ENCODE peak calls at places on chromosomes 16 and 17, in ten cellular contexts. C, D, I, V, N, G, Y, J, P and T are unnamed samples.
A peak's percentile ranks its signal among the peaks of the same experiment; 100 is the strongest.

GRCh38 chr16:324451-325334 is 27.8 kb downstream of the AXIN1 start:
- DNase-seq in I (peak; percentile 42), N (no peak), D (peak; percentile 69), P (peak; percentile 57), G (peak; percentile 70), Y (peak; percentile 89), J (no peak), C (no peak), V (no peak), T (no peak)

GRCh38 chr16:74216319-74216718 is 80.3 kb upstream of the PSMD7 start:
- DNase-seq in P (no peak), N (no peak), C (no peak), V (no peak), G (no peak), I (no peak), D (no peak), J (no peak), Y (no peak), T (no peak)

GRCh38 chr17:41530062-41531048 is 2.2 kb upstream of the KRT19 start:
- DNase-seq in V (no peak), G (no peak), C (peak; percentile 86), D (no peak), N (no peak), P (no peak), J (no peak), I (peak; percentile 58), Y (peak; percentile 91), T (no peak)

GRCh38 chr16:70579648-70580630 is 56.3 kb downstream of the SF3B3 start:
- DNase-seq in J (peak; percentile 68), I (peak; percentile 51), V (no peak), P (no peak), D (no peak), C (no peak), G (no peak), Y (peak; percentile 64), N (peak; percentile 63), T (no peak)

GRCh38 chr16:48912360-48912759 is 302.4 kb upstream of the N4BP1 start:
- DNase-seq in V (peak; percentile 8), G (peak; percentile 48), C (no peak), I (no peak), J (no peak), D (no peak), P (no peak), N (no peak), Y (no peak), T (no peak)

GRCh38 chr17:58252141-58252540 is 13.8 kb downstream of the LPO start:
- DNase-seq in Y (no peak), D (no peak), P (no peak), I (no peak), V (no peak), G (no peak), N (no peak), C (no peak), J (no peak), T (no peak)

GRCh38 chr16:87441886-87442580 is 49.9 kb downstream of the MAP1LC3B start:
- DNase-seq in I (no peak), J (no peak), V (no peak), P (no peak), G (no peak), N (no peak), Y (no peak), D (no peak), C (no peak), T (no peak)

GRCh38 chr17:83113792-83114191 is 34.4 kb downstream of the METRNL start:
- DNase-seq in D (no peak), C (no peak), V (no peak), I (no peak), P (no peak), J (peak; percentile 58), Y (no peak), N (no peak), G (no peak), T (no peak)

GRCh38 chr17:45640141-45640850 is 143.8 kb upstream of the CRHR1 start:
- DNase-seq in D (peak; percentile 48), C (peak; percentile 78), I (peak; percentile 68), G (peak; percentile 93), J (peak; percentile 69), V (peak; percentile 34), Y (peak; percentile 69), N (peak; percentile 42), P (peak; percentile 44), T (peak; percentile 69)

GRCh38 chr17:47935961-47936360 is 5.4 kb upstream of the PNPO start:
- DNase-seq in J (no peak), Y (peak; percentile 86), N (no peak), V (no peak), C (peak; percentile 92), D (no peak), I (no peak), P (no peak), G (no peak), T (no peak)

GRCh38 chr17:15220785-15221184 is 44.3 kb downstream of the PMP22 start:
- DNase-seq in G (no peak), Y (no peak), N (no peak), J (no peak), P (no peak), C (no peak), D (no peak), I (no peak), V (no peak), T (no peak)

GRCh38 chr16:71675380-71675779 is 49.1 kb downstream of the PHLPP2 start:
- DNase-seq in I (no peak), D (no peak), V (no peak), N (no peak), Y (no peak), C (no peak), P (no peak), G (no peak), J (no peak), T (no peak)

GRCh38 chr16:2019500-2019899 is at the start of gene NPW:
- DNase-seq in Y (peak; percentile 41), G (peak; percentile 68), J (no peak), I (no peak), V (no peak), P (no peak), N (no peak), C (no peak), D (no peak), T (no peak)

GRCh38 chr17:64572682-64573154 is 65.9 kb downstream of the CEP95 start:
- DNase-seq in V (no peak), N (no peak), P (no peak), D (no peak), C (no peak), J (no peak), I (no peak), Y (peak; percentile 53), G (no peak), T (no peak)

GRCh38 chr16:73172621-73173312 is 124.8 kb upstream of the ZFHX3 start:
- DNase-seq in I (peak; percentile 86), C (no peak), G (peak; percentile 70), N (peak; percentile 71), D (no peak), P (no peak), J (peak; percentile 74), V (no peak), Y (peak; percentile 34), T (no peak)

DNA sequence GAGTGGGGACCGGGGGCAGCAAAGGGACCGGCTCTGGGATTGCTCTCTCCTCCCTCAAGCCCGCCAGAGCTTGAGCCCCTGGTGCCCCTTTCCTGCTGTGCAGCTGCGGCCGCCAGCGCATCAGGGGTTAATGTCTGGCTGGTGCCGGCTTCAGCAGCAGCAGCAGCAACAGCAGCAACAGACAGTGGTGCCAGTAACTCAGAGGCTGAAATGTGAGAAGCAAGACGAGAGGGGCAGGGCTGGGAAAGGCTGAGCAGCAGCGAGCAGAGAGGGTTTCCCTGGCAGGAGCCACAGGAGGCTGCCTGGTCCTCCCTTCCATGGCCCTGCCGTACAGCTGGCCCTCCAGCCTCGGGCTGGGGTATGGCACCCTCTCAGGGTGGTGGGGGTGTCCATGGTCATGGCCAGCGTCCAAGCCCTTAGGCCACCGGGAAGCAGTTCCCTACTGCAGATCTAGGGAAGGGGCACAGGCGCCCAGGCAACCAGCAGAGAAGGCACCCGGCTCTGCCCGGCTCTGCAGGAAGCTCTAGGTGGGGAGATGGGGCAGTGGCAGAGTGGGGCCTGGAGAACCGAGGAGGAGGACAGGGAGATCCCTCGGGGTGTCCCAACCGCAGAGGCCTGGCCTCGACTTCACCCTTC is 21.1 kb upstream of the TFAP4 start:
- DNase-seq in D (no peak), V (no peak), J (no peak), N (no peak), G (peak; percentile 90), Y (peak; percentile 6), I (no peak), P (no peak), C (no peak), T (no peak)
- TF ChIP-seq POLR2AphosphoS5 in D (no peak), V (no peak), J (no peak), N (no peak), G (peak; percentile 29), Y (no peak), I (no peak), P (no peak), C (no peak), T (no peak)

GRCh38 chr16:89619880-89620279 is 6.4 kb downstream of the DPEP1 start:
- DNase-seq in N (no peak), I (no peak), G (no peak), C (no peak), P (no peak), J (no peak), D (no peak), Y (no peak), V (no peak), T (no peak)
- TF ChIP-seq POLR2AphosphoS5 in N (no peak), I (no peak), G (no peak), C (no peak), P (no peak), J (no peak), D (no peak), Y (no peak), V (no peak), T (no peak)

DNA sequence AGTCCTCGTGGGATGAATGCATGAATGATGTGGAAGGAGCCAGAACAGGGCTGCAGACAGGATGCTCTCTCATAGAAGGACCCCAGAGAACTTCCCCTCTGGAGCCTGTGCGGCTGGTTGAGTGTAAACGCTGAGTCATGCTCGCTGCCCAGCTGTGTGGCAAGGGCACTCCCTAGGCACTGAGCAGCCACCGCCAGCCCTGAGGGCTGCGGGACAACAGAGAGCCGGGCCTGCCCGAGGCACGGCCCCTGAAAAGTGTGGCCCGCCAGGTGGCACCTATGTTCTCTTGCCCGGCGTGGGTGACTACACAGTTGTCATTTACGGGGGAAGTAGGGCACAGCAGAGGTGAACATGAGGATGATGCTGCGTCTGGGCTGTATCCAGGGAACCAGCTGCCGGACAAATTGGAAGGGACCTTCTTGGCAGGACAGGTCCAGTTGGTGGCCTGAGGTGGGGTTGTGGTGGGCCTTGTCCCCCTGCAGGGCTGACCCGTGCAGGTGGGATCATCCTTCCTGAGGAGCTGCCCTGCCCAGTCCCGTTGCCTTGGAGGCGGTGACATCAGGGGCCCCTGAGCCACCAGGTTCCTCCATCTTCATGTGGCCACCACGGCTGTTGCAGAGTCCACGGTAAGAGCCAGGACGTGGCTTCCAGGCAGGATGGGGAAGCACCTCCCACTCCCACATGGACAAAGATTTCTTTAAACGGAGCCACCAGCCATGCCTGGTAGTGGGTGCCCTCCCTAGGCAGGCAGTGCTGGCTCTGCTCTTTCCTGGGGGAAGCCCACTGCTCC is 94.8 kb upstream of the CBX4 start:
- DNase-seq in G (no peak), P (no peak), J (no peak), D (no peak), C (no peak), Y (no peak), I (peak; percentile 73), V (no peak), N (no peak), T (peak; percentile 65)
- TF ChIP-seq POLR2AphosphoS5 in G (no peak), P (no peak), J (no peak), D (no peak), C (no peak), Y (no peak), I (no peak), V (no peak), N (no peak), T (no peak)

GRCh38 chr17:50465171-50465570 is 3.5 kb downstream of the CHAD start:
- DNase-seq in Y (no peak), D (no peak), C (no peak), V (no peak), N (no peak), G (no peak), P (no peak), I (no peak), J (no peak), T (no peak)
- TF ChIP-seq POLR2AphosphoS5 in Y (no peak), D (no peak), C (no peak), V (no peak), N (no peak), G (no peak), P (no peak), I (no peak), J (no peak), T (no peak)